ENCODE peak calls at places on chromosomes 16 and 17, in six cellular contexts. T, L, Z, M, C and G are unnamed samples.

GRCh38 chr16:24428751-24429150 is 110.6 kb upstream of the RBBP6 start:
- DNase-seq in T (no peak), L (no peak), Z (no peak), M (no peak), C (no peak), G (no peak)

GRCh38 chr16:51107742-51108141 is 43.3 kb downstream of the SALL1 start:
- DNase-seq in T (no peak), L (no peak), Z (no peak), M (no peak), C (no peak), G (no peak)

GRCh38 chr17:45319239-45319703 is 2.5 kb upstream of the MAP3K14 start:
- DNase-seq in T (no peak), L (no peak), Z (no peak), M (peak), C (no peak), G (no peak)

GRCh38 chr16:66134875-66135274 is 231.6 kb upstream of the CDH5 start:
- DNase-seq in T (no peak), L (no peak), Z (no peak), M (no peak), C (no peak), G (no peak)

GRCh38 chr17:78771758-78772382 is 10.2 kb downstream of the CYTH1 start:
- DNase-seq in T (no peak), L (no peak), Z (no peak), M (no peak), C (no peak), G (no peak)

GRCh38 chr16:30570621-30571443 is 682 bp downstream of the ZNF688 start:
- DNase-seq in T (no peak), L (no peak), Z (no peak), M (peak), C (no peak), G (peak)

GRCh38 chr17:38403491-38403890 is 24.8 kb upstream of the ARHGAP23 start:
- DNase-seq in T (no peak), L (no peak), Z (no peak), M (peak), C (no peak), G (peak)

GRCh38 chr17:41917957-41918391 is 777 bp downstream of the ACLY start:
- DNase-seq in T (no peak), L (peak), Z (no peak), M (peak), C (no peak), G (no peak)

GRCh38 chr17:44688675-44689491 is 693 bp downstream of the CCDC43 start:
- DNase-seq in T (no peak), L (no peak), Z (no peak), M (peak), C (no peak), G (no peak)

GRCh38 chr17:47686276-47686635 is 7.7 kb upstream of the TBKBP1 start:
- DNase-seq in T (no peak), L (no peak), Z (no peak), M (peak), C (peak), G (peak)

GRCh38 chr17:63800783-63801182 is 26.4 kb upstream of the PSMC5 start:
- DNase-seq in T (no peak), L (no peak), Z (no peak), M (no peak), C (no peak), G (no peak)

GRCh38 chr17:6639014-6639650 is 1.4 kb downstream of the KIAA0753 start:
- DNase-seq in T (no peak), L (no peak), Z (no peak), M (no peak), C (no peak), G (no peak)

GRCh38 chr16:8798174-8798527 is 512 bp downstream of the PMM2 start:
- DNase-seq in T (no peak), L (no peak), Z (no peak), M (peak), C (no peak), G (peak)

GRCh38 chr17:41061969-41062368 is 2.1 kb upstream of the KRTAP2-3 start:
- DNase-seq in T (no peak), L (no peak), Z (no peak), M (peak), C (peak), G (peak)

GRCh38 chr17:63035695-63036094 is 69.7 kb downstream of the TANC2 start:
- DNase-seq in T (no peak), L (no peak), Z (no peak), M (no peak), C (no peak), G (peak)

GRCh38 chr16:3904875-3905274 is 24.4 kb upstream of the CREBBP start:
- DNase-seq in T (no peak), L (no peak), Z (no peak), M (no peak), C (no peak), G (no peak)

GRCh38 chr17:34703533-34703932 is 124.2 kb downstream of the TMEM132E start:
- DNase-seq in T (peak), L (no peak), Z (peak), M (peak), C (no peak), G (peak)

GRCh38 chr17:19703776-19704371 is 12.5 kb downstream of the SLC47A2 start:
- DNase-seq in T (no peak), L (no peak), Z (no peak), M (no peak), C (no peak), G (no peak)

GRCh38 chr17:75603123-75603522 is 15.5 kb downstream of the MYO15B start:
- DNase-seq in T (no peak), L (no peak), Z (no peak), M (no peak), C (no peak), G (no peak)

GRCh38 chr17:44374306-44375195 is 10.9 kb upstream of the FAM171A2 start:
- DNase-seq in T (no peak), L (no peak), Z (no peak), M (peak), C (no peak), G (no peak)

GRCh38 chr16:57263585-57264351 is 18.7 kb downstream of the ARL2BP start:
- DNase-seq in T (no peak), L (peak), Z (no peak), M (no peak), C (no peak), G (no peak)

GRCh38 chr16:59039066-59039465 is 304.9 kb upstream of the GOT2 start:
- DNase-seq in T (no peak), L (no peak), Z (no peak), M (no peak), C (no peak), G (peak)

GRCh38 chr16:86984975-86985655 is 332.1 kb downstream of the C16orf95 start:
- DNase-seq in T (no peak), L (peak), Z (no peak), M (no peak), C (no peak), G (peak)

GRCh38 chr16:3317315-3317999 is 12.2 kb downstream of the ZNF75A start:
- DNase-seq in T (no peak), L (no peak), Z (no peak), M (peak), C (no peak), G (no peak)

GRCh38 chr16:79618712-79619050 is 18.1 kb upstream of the MAF start:
- DNase-seq in T (no peak), L (no peak), Z (no peak), M (no peak), C (no peak), G (no peak)

GRCh38 chr17:67443931-67444597 is 67.0 kb downstream of the PITPNC1 start:
- DNase-seq in T (no peak), L (no peak), Z (no peak), M (peak), C (peak), G (peak)

GRCh38 chr16:51994597-51994996 is 552.3 kb downstream of the TOX3 start:
- DNase-seq in T (peak), L (peak), Z (no peak), M (no peak), C (no peak), G (peak)

GRCh38 chr17:38681096-38681495 is 6.3 kb upstream of the EPOP start:
- DNase-seq in T (no peak), L (no peak), Z (no peak), M (no peak), C (no peak), G (no peak)

GRCh38 chr17:83010323-83011200 is 68.8 kb upstream of the METRNL start:
- DNase-seq in T (no peak), L (no peak), Z (no peak), M (peak), C (no peak), G (peak)

GRCh38 chr17:8887834-8888703 is 20.6 kb upstream of the PIK3R6 start:
- DNase-seq in T (peak), L (no peak), Z (no peak), M (no peak), C (no peak), G (peak)

GRCh38 chr17:64785050-64785449 is 122.9 kb upstream of the SMURF2 start:
- DNase-seq in T (no peak), L (peak), Z (no peak), M (no peak), C (no peak), G (no peak)

GRCh38 chr16:14172200-14172805 is 101.2 kb downstream of the MRTFB start:
- DNase-seq in T (no peak), L (no peak), Z (no peak), M (peak), C (no peak), G (peak)

GRCh38 chr17:49989518-49989880 is 5.5 kb downstream of the DLX3 start:
- DNase-seq in T (peak), L (peak), Z (no peak), M (no peak), C (no peak), G (no peak)

GRCh38 chr17:71681427-71682173 is 439.2 kb upstream of the SOX9 start:
- DNase-seq in T (peak), L (peak), Z (no peak), M (no peak), C (no peak), G (no peak)

GRCh38 chr17:61307905-61308886 is 91.4 kb upstream of the TBX2 start:
- DNase-seq in T (no peak), L (no peak), Z (no peak), M (peak), C (peak), G (peak)

GRCh38 chr17:72618018-72618509 is 474.4 kb downstream of the SLC39A11 start:
- DNase-seq in T (peak), L (peak), Z (no peak), M (no peak), C (no peak), G (no peak)

GRCh38 chr17:49910094-49910857 is 58.7 kb upstream of the DLX4 start:
- DNase-seq in T (no peak), L (no peak), Z (no peak), M (no peak), C (no peak), G (no peak)

GRCh38 chr17:37458805-37459204 is 30.9 kb upstream of the DUSP14 start:
- DNase-seq in T (no peak), L (no peak), Z (no peak), M (peak), C (no peak), G (peak)

GRCh38 chr17:4074831-4075495 is 67.9 kb downstream of the ZZEF1 start:
- DNase-seq in T (no peak), L (no peak), Z (no peak), M (peak), C (no peak), G (peak)

GRCh38 chr17:17934796-17935195 is 37.4 kb downstream of the TOM1L2 start:
- DNase-seq in T (peak), L (peak), Z (no peak), M (no peak), C (no peak), G (no peak)

GRCh38 chr17:81961087-81961514 is at the start of gene NOTUM:
- DNase-seq in T (no peak), L (no peak), Z (peak), M (peak), C (no peak), G (peak)
- TF ChIP-seq CTCF in T (peak), L (no peak), Z (peak), M (peak), C (peak), G (peak)

DNA sequence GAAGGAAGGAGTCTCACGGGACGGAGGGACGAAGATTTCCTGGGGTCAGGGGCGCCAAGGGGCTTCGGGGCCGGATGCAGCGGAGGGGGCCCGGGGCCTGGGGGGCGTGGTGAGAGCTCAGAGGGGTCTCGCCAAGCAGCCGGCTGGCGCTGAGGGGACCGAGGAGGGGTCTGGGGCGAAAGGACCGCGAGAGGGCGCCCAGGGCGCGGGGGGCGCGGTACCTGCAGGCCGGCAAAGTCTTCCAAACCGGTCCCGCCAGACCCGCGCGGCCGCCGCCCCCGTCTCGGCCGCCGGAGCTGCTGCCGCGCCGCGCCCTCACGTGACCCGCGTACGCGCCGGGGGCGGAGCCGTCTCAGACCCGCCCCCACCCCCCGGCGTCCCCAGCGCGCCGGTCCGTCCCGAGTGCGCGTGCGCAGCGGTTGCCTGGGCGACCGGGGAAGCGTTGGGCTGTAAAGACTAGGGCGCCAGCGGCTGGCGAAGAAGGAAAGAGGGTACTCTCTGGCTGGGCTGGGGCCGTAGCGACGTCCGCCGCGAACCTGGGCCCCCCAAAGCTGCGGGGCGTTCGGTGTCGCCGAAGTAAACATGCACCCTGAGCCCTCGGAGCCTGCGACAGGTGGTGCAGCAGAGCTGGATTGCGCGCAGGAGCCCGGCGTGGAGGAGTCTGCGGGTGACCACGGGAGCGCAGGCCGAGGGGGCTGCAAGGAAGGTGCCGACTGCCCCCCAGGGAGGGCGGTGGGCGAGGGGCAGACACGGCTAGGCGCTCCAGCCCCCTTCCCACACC is at the start of the genes DNAAF1 and HSDL1:
- DNase-seq in T (peak), L (peak), Z (peak), M (peak), C (peak), G (peak)
- TF ChIP-seq CTCF in T (peak), L (no peak), Z (peak), M (no peak), C (no peak), G (no peak)

GRCh38 chr16:5502944-5503343 is 405.3 kb upstream of the EEF2KMT start:
- DNase-seq in T (no peak), L (no peak), Z (no peak), M (no peak), C (no peak), G (no peak)

GRCh38 chr16:5500526-5500925 is 402.9 kb upstream of the EEF2KMT start:
- DNase-seq in T (no peak), L (no peak), Z (no peak), M (no peak), C (no peak), G (no peak)

GRCh38 chr16:5504028-5504758 is 406.6 kb upstream of the EEF2KMT start:
- DNase-seq in T (no peak), L (no peak), Z (no peak), M (no peak), C (no peak), G (no peak)

GRCh38 chr16:5505093-5505887 is 407.7 kb upstream of the EEF2KMT start:
- DNase-seq in T (no peak), L (no peak), Z (no peak), M (no peak), C (no peak), G (no peak)

DNA sequence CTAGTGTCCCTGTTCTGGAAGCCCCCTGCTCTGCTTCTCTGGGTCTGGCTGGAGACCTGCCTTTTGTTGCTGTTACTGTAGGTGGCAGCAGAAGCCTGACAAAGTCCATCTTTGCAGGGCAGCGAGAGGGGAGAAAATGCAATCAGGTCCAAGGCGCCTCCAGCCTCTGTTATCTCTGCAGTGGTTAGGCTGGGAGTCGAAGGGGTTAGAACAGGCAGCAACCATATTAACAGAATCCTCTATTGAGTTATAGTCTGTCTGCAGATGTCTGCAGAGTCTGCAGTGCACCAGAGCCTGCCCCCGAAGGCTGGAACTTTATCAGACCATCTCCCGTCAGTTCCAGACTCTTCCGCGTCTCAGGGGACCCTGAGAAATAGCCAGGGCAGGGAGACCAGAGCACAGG is 404.9 kb upstream of the EEF2KMT start:
- DNase-seq in T (peak), L (no peak), Z (no peak), M (no peak), C (no peak), G (no peak)
- TF ChIP-seq CTCF in T (peak), L (peak), Z (peak), M (no peak), C (no peak), G (no peak)

GRCh38 chr16:70250748-70251650 is 741 bp downstream of the EXOSC6 start:
- DNase-seq in T (peak), L (peak), Z (no peak), M (peak), C (no peak), G (peak)
- TF ChIP-seq CTCF in T (peak), L (peak), Z (no peak), M (no peak), C (no peak), G (no peak)

DNA sequence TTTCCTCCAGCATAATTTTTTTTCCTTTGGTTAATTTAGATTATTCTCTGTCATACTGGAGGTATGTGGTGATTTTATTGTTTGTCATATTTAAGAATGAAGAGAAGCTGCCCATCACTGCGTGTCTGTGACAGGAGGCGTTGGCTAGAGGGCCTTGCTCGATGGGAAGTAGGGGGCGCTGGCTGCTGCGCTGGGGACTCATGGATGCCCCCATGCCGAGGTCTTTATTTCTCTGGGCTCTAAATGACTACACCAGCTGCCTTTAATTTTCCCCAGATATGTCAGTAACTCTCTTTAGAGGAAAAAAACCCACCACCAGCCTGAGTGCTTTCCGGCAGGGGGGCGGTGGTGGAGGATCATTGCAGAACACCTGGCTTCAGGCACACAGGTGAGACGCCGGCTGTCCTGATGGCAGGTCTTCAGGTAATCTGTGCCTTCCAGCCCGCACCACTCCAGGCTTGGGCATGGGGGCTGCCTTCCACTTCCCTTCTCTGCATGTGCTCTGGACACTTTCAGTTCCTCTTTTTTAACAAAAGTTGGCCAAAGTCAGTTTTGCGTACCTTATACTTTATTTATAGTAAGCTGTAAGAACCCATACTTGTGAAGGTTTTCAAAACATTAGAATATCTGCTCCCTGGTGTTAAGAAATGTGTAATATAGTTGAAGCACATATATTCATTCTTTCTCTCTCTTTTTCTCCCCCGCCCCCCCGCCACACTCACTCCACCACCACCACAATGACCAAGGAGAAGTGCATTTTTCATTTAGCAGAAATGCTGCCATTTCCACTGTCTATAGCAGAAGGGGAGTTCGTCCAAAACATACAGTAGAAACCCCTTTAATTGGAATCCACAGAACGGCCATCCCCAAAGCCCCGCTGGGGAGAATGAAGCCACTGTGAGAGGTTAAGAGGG is 192.7 kb downstream of the RPTOR start:
- DNase-seq in T (no peak), L (peak), Z (no peak), M (no peak), C (no peak), G (no peak)
- TF ChIP-seq CTCF in T (no peak), L (no peak), Z (no peak), M (no peak), C (no peak), G (no peak)

GRCh38 chr16:80803341-80804060 is 897 bp downstream of the CDYL2 start:
- DNase-seq in T (no peak), L (peak), Z (peak), M (no peak), C (no peak), G (peak)
- TF ChIP-seq CTCF in T (no peak), L (peak), Z (peak), M (peak), C (peak), G (peak)

DNA sequence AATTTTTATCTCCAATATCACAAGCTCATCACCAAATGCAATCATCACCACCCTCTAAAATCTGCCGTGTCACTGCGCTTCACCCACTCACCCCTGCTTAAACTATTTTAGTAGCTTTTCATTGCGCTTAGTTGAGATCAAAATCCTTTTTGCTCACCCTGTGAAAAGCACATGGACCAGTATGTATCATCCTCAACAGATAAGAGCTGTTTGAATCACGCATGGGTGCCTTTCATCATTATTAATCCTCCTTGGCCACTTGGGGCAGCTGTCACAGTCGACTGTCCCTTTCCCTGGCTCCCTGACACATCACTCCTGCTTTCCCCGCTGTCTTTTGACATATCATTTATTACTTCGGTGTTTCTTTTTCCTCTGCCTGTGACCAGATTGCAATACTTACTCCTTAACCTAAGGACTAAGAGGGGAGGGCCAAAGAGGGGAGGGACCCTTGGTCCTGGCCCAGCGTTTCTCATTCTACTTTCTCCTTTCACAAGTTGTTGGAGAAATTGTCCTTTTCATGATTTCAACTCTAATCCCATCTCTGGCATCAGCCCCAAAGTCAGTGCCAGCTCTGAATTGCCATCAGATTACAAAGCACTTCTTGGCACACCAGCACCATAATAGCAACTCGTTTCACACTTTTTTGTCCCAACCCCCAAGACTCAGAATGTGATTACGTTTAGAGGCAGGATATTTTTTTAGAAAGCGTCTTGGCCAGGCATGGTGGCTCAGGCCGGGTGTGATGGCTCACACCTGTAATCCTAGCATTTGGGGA is 8.6 kb upstream of the KDM6B start:
- DNase-seq in T (no peak), L (no peak), Z (no peak), M (no peak), C (no peak), G (peak)
- TF ChIP-seq CTCF in T (no peak), L (peak), Z (no peak), M (no peak), C (no peak), G (peak)